ENCODE peak calls at places on chromosome 17, in five cellular contexts. One of them, this sample, is unnamed.
A peak's percentile ranks its signal among the peaks of the same experiment; 100 is the strongest.

GRCh38 chr17:75634754-75635609 is 1.7 kb downstream of the SMIM5 start:
- DNase-seq in thoracic aorta: no peak
- DNase-seq in GF-D8: no peak
- DNase-seq in effector CD4-positive, alpha-beta T cell: no peak
- DNase-seq in iris pigment epithelial cell: no peak
- DNase-seq in this sample: no peak

GRCh38 chr17:836154-836553 is 54.0 kb downstream of the MRM3 start:
- DNase-seq in iris pigment epithelial cell: peak; percentile 32
- DNase-seq in GF-D8: no peak
- DNase-seq in thoracic aorta: no peak
- DNase-seq in effector CD4-positive, alpha-beta T cell: no peak
- DNase-seq in this sample: no peak

GRCh38 chr17:13134106-13134505 is 116.3 kb upstream of the ELAC2 start:
- DNase-seq in effector CD4-positive, alpha-beta T cell: no peak
- DNase-seq in iris pigment epithelial cell: no peak
- DNase-seq in thoracic aorta: no peak
- DNase-seq in GF-D8: no peak
- DNase-seq in this sample: no peak

GRCh38 chr17:40779181-40779909 is 3.0 kb downstream of the KRT27 start:
- DNase-seq in iris pigment epithelial cell: no peak
- DNase-seq in GF-D8: no peak
- DNase-seq in effector CD4-positive, alpha-beta T cell: peak; percentile 3
- DNase-seq in thoracic aorta: no peak
- DNase-seq in this sample: no peak

GRCh38 chr17:64306850-64307463 is 43.9 kb upstream of the TEX2 start:
- DNase-seq in iris pigment epithelial cell: peak; percentile 66
- DNase-seq in effector CD4-positive, alpha-beta T cell: peak; percentile 60
- DNase-seq in thoracic aorta: no peak
- DNase-seq in GF-D8: peak; percentile 9
- DNase-seq in this sample: peak; percentile 61

GRCh38 chr17:62093188-62094155 is 28.4 kb upstream of the MED13 start:
- DNase-seq in GF-D8: no peak
- DNase-seq in effector CD4-positive, alpha-beta T cell: no peak
- DNase-seq in iris pigment epithelial cell: peak; percentile 94
- DNase-seq in thoracic aorta: no peak
- DNase-seq in this sample: no peak

GRCh38 chr17:55177914-55178217 is 86.9 kb upstream of the HLF start:
- DNase-seq in thoracic aorta: no peak
- DNase-seq in iris pigment epithelial cell: no peak
- DNase-seq in effector CD4-positive, alpha-beta T cell: no peak
- DNase-seq in GF-D8: no peak
- DNase-seq in this sample: no peak

GRCh38 chr17:45353047-45353446 is 36.2 kb upstream of the MAP3K14 start:
- DNase-seq in GF-D8: no peak
- DNase-seq in thoracic aorta: no peak
- DNase-seq in iris pigment epithelial cell: no peak
- DNase-seq in effector CD4-positive, alpha-beta T cell: no peak
- DNase-seq in this sample: no peak

GRCh38 chr17:59506907-59507726 is 58.3 kb upstream of the DHX40 start:
- DNase-seq in GF-D8: no peak
- DNase-seq in thoracic aorta: no peak
- DNase-seq in effector CD4-positive, alpha-beta T cell: no peak
- DNase-seq in iris pigment epithelial cell: no peak
- DNase-seq in this sample: no peak

GRCh38 chr17:45139533-45139920 is 4.0 kb downstream of the ACBD4 start:
- DNase-seq in effector CD4-positive, alpha-beta T cell: no peak
- DNase-seq in GF-D8: no peak
- DNase-seq in thoracic aorta: no peak
- DNase-seq in iris pigment epithelial cell: no peak
- DNase-seq in this sample: no peak

GRCh38 chr17:66966529-66967418 is 2.3 kb downstream of the CACNG4 start:
- DNase-seq in thoracic aorta: no peak
- DNase-seq in iris pigment epithelial cell: no peak
- DNase-seq in effector CD4-positive, alpha-beta T cell: no peak
- DNase-seq in GF-D8: no peak
- DNase-seq in this sample: no peak

GRCh38 chr17:77892031-77892430 is 66.5 kb upstream of the TNRC6C start:
- DNase-seq in effector CD4-positive, alpha-beta T cell: no peak
- DNase-seq in GF-D8: no peak
- DNase-seq in iris pigment epithelial cell: no peak
- DNase-seq in thoracic aorta: no peak
- DNase-seq in this sample: no peak

GRCh38 chr17:16419074-16419928 is 3.9 kb downstream of the TRPV2 start:
- DNase-seq in effector CD4-positive, alpha-beta T cell: peak; percentile 40
- DNase-seq in thoracic aorta: no peak
- DNase-seq in GF-D8: no peak
- DNase-seq in iris pigment epithelial cell: peak; percentile 94
- DNase-seq in this sample: no peak